ENCODE peak calls at places on chromosomes 12 and 14, in five cellular contexts. M is neural crest cell; W is activated naive CD8-positive, alpha-beta T cell treated with anti-CD3 and anti-CD28 coated beads, Interleukin-2, amount 50 U/mL, for 24 hours; P is HS-5; L is AG10803. I is an unnamed sample.
A peak's percentile ranks its signal among the peaks of the same experiment; 100 is the strongest.

GRCh38 chr14:26598672-26599131 is 869 bp upstream of the NOVA1 start:
- DNase-seq in M (no peak), W (no peak), P (no peak), L (no peak), I (no peak)

GRCh38 chr12:48106574-48107251 is 834 bp upstream of the SENP1 start:
- DNase-seq in M (no peak), W (no peak), P (no peak), L (no peak), I (no peak)

GRCh38 chr14:21894003-21894897 is 220.6 kb upstream of the OR4E1 start:
- DNase-seq in M (no peak), W (peak; percentile 49), P (no peak), L (no peak), I (no peak)

GRCh38 chr12:19234991-19235876 is 105.7 kb downstream of the PLEKHA5 start:
- DNase-seq in M (no peak), W (no peak), P (no peak), L (peak; percentile 75), I (no peak)

GRCh38 chr12:124169577-124169976 is 125.3 kb upstream of the RFLNA start:
- DNase-seq in M (no peak), W (no peak), P (no peak), L (no peak), I (no peak)

GRCh38 chr14:74932401-74932901 is 9.4 kb upstream of the RPS6KL1 start:
- DNase-seq in M (no peak), W (no peak), P (no peak), L (no peak), I (no peak)

GRCh38 chr12:131384544-131384855 is 326.4 kb upstream of the SFSWAP start:
- DNase-seq in M (no peak), W (no peak), P (no peak), L (no peak), I (no peak)

GRCh38 chr14:96666088-96666487 is 131.1 kb upstream of the VRK1 start:
- DNase-seq in M (no peak), W (no peak), P (no peak), L (no peak), I (no peak)

GRCh38 chr14:103105580-103106168 is 11.1 kb downstream of the EXOC3L4 start:
- DNase-seq in M (no peak), W (no peak), P (no peak), L (no peak), I (no peak)

GRCh38 chr12:65891219-65891618 is 66.9 kb downstream of the HMGA2 start:
- DNase-seq in M (no peak), W (no peak), P (no peak), L (peak; percentile 75), I (no peak)

GRCh38 chr12:90337018-90337417 is 618.0 kb downstream of the CCER1 start:
- DNase-seq in M (no peak), W (no peak), P (no peak), L (no peak), I (no peak)

GRCh38 chr12:114046236-114046998 is 80.3 kb upstream of the RBM19 start:
- DNase-seq in M (no peak), W (no peak), P (no peak), L (no peak), I (no peak)

GRCh38 chr14:59305836-59306555 is 117.5 kb downstream of the DAAM1 start:
- DNase-seq in M (no peak), W (no peak), P (no peak), L (peak; percentile 83), I (no peak)

GRCh38 chr14:103284574-103285467 is 49.2 kb upstream of the EIF5 start:
- DNase-seq in M (no peak), W (no peak), P (peak; percentile 40), L (peak; percentile 8), I (no peak)

GRCh38 chr14:94305620-94306019 is 12.6 kb upstream of the SERPINA10 start:
- DNase-seq in M (no peak), W (no peak), P (no peak), L (no peak), I (no peak)

GRCh38 chr14:72679591-72680151 is 214.2 kb downstream of the DPF3 start:
- DNase-seq in M (no peak), W (no peak), P (no peak), L (no peak), I (no peak)

GRCh38 chr12:66776974-66777373 is 98.1 kb upstream of the GRIP1 start:
- DNase-seq in M (no peak), W (peak; percentile 60), P (no peak), L (no peak), I (no peak)

GRCh38 chr12:80056845-80057244 is 42.5 kb upstream of the OTOGL start:
- DNase-seq in M (no peak), W (no peak), P (no peak), L (no peak), I (no peak)

GRCh38 chr14:101813833-101814232 is 52.3 kb downstream of the PPP2R5C start:
- DNase-seq in M (no peak), W (no peak), P (no peak), L (no peak), I (no peak)